ENCODE peak calls at places on chromosomes 7 and 10, in four cellular contexts. One of them, this sample, is unnamed.

GRCh38 chr7:8277394-8277982 is 15.5 kb upstream of the ICA1 start:
- DNase-seq in RWPE1: peak
- DNase-seq in MM.1S: peak
- DNase-seq in upper lobe of right lung: no peak
- DNase-seq in this sample: peak

GRCh38 chr10:76632158-76633051 is 1005.2 kb downstream of the KCNMA1 start:
- DNase-seq in MM.1S: peak
- DNase-seq in upper lobe of right lung: no peak
- DNase-seq in RWPE1: peak
- DNase-seq in this sample: no peak

GRCh38 chr7:142332421-142332820 is 74.6 kb upstream of the PRSS58 start:
- DNase-seq in upper lobe of right lung: no peak
- DNase-seq in RWPE1: no peak
- DNase-seq in MM.1S: no peak
- DNase-seq in this sample: no peak

GRCh38 chr10:101397140-101397539 is 43.2 kb downstream of the BTRC start:
- DNase-seq in RWPE1: peak
- DNase-seq in MM.1S: peak
- DNase-seq in upper lobe of right lung: no peak
- DNase-seq in this sample: no peak

GRCh38 chr7:97835296-97836138 is 36.7 kb downstream of the ASNS start:
- DNase-seq in upper lobe of right lung: no peak
- DNase-seq in MM.1S: peak
- DNase-seq in RWPE1: peak
- DNase-seq in this sample: peak

GRCh38 chr7:151017953-151018420 is 6.3 kb downstream of the ATG9B start:
- DNase-seq in upper lobe of right lung: peak
- DNase-seq in RWPE1: peak
- DNase-seq in MM.1S: peak
- DNase-seq in this sample: peak

GRCh38 chr7:471866-472639 is 47.6 kb downstream of the PDGFA start:
- DNase-seq in MM.1S: no peak
- DNase-seq in RWPE1: peak
- DNase-seq in upper lobe of right lung: peak
- DNase-seq in this sample: no peak

GRCh38 chr10:89981891-89982290 is 280.5 kb downstream of the KIF20B start:
- DNase-seq in MM.1S: no peak
- DNase-seq in upper lobe of right lung: no peak
- DNase-seq in RWPE1: no peak
- DNase-seq in this sample: no peak

GRCh38 chr7:38584443-38585210 is 46.5 kb downstream of the AMPH start:
- DNase-seq in RWPE1: no peak
- DNase-seq in MM.1S: no peak
- DNase-seq in upper lobe of right lung: no peak
- DNase-seq in this sample: no peak

GRCh38 chr7:17638727-17639126 is 301.6 kb downstream of the SNX13 start:
- DNase-seq in MM.1S: no peak
- DNase-seq in upper lobe of right lung: no peak
- DNase-seq in RWPE1: peak
- DNase-seq in this sample: no peak

GRCh38 chr10:99507265-99507664 is 25.5 kb upstream of the NKX2-3 start:
- DNase-seq in RWPE1: no peak
- DNase-seq in MM.1S: no peak
- DNase-seq in upper lobe of right lung: no peak
- DNase-seq in this sample: no peak

GRCh38 chr10:130455111-130455695 is 319.0 kb downstream of the GLRX3 start:
- DNase-seq in MM.1S: no peak
- DNase-seq in RWPE1: no peak
- DNase-seq in upper lobe of right lung: no peak
- DNase-seq in this sample: no peak

GRCh38 chr7:155741061-155741460 is 71.2 kb downstream of the SHH start:
- DNase-seq in MM.1S: peak
- DNase-seq in upper lobe of right lung: no peak
- DNase-seq in RWPE1: no peak
- DNase-seq in this sample: no peak

GRCh38 chr10:117217196-117217761 is 20.0 kb downstream of the KCNK18 start:
- DNase-seq in RWPE1: no peak
- DNase-seq in upper lobe of right lung: no peak
- DNase-seq in MM.1S: peak
- DNase-seq in this sample: peak

GRCh38 chr7:1057416-1058291 is 13.3 kb downstream of the GPR146 start:
- DNase-seq in MM.1S: no peak
- DNase-seq in upper lobe of right lung: no peak
- DNase-seq in RWPE1: no peak
- DNase-seq in this sample: no peak

GRCh38 chr10:59173414-59173813 is 3.0 kb upstream of the PHYHIPL start:
- DNase-seq in upper lobe of right lung: no peak
- DNase-seq in RWPE1: peak
- DNase-seq in MM.1S: no peak
- DNase-seq in this sample: no peak

GRCh38 chr10:130018730-130019185 is 54.7 kb upstream of the EBF3 start:
- DNase-seq in MM.1S: no peak
- DNase-seq in RWPE1: no peak
- DNase-seq in upper lobe of right lung: peak
- DNase-seq in this sample: no peak

GRCh38 chr10:131663411-131663810 is 237.4 kb upstream of the PPP2R2D start:
- DNase-seq in upper lobe of right lung: peak
- DNase-seq in MM.1S: no peak
- DNase-seq in RWPE1: no peak
- DNase-seq in this sample: no peak

GRCh38 chr7:37198906-37199485 is 249.7 kb downstream of the ELMO1 start:
- DNase-seq in upper lobe of right lung: peak
- DNase-seq in RWPE1: peak
- DNase-seq in MM.1S: peak
- DNase-seq in this sample: peak

GRCh38 chr7:134532155-134533089 is 5.1 kb downstream of the AKR1B10 start:
- DNase-seq in RWPE1: peak
- DNase-seq in upper lobe of right lung: no peak
- DNase-seq in MM.1S: no peak
- DNase-seq in this sample: no peak

GRCh38 chr10:53864850-53865249 is 936.2 kb downstream of the PCDH15 start:
- DNase-seq in MM.1S: no peak
- DNase-seq in upper lobe of right lung: no peak
- DNase-seq in RWPE1: no peak
- DNase-seq in this sample: no peak

GRCh38 chr7:117808910-117809705 is 64.1 kb downstream of the CTTNBP2 start:
- DNase-seq in MM.1S: peak
- DNase-seq in RWPE1: no peak
- DNase-seq in upper lobe of right lung: no peak
- DNase-seq in this sample: no peak

GRCh38 chr7:66837007-66837406 is 84.0 kb upstream of the TMEM248 start:
- DNase-seq in RWPE1: no peak
- DNase-seq in upper lobe of right lung: peak
- DNase-seq in MM.1S: peak
- DNase-seq in this sample: no peak
- TF ChIP-seq CTCF in RWPE1: no peak
- TF ChIP-seq CTCF in upper lobe of right lung: peak
- TF ChIP-seq CTCF in MM.1S: peak
- TF ChIP-seq CTCF in this sample: peak

GRCh38 chr7:65477326-65477725 is 103.7 kb downstream of the ZNF92 start:
- DNase-seq in MM.1S: no peak
- DNase-seq in upper lobe of right lung: no peak
- DNase-seq in RWPE1: peak
- DNase-seq in this sample: no peak
- TF ChIP-seq CTCF in MM.1S: peak
- TF ChIP-seq CTCF in upper lobe of right lung: peak
- TF ChIP-seq CTCF in RWPE1: no peak
- TF ChIP-seq CTCF in this sample: no peak

DNA sequence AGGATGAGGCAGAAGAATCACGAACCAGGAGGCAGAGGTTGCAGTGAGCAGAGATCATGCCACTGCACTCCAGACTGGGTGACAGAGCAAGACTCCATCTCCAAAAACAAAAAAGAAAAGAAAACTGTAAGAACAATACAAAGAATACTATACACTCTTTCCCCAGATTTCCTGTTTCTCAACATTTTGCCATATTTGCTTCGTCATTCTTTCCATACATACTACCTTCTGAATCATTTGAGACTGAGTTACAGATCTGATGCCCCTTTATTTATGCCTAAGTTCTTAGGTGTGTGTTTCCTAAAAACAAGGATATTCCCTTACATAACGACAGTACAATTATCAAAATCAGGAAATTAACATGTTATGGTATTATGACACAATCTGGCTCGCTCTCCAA is 168.4 kb upstream of the CELF2 start:
- DNase-seq in MM.1S: no peak
- DNase-seq in RWPE1: no peak
- DNase-seq in upper lobe of right lung: no peak
- DNase-seq in this sample: no peak
- TF ChIP-seq CTCF in MM.1S: no peak
- TF ChIP-seq CTCF in RWPE1: no peak
- TF ChIP-seq CTCF in upper lobe of right lung: no peak
- TF ChIP-seq CTCF in this sample: no peak

DNA sequence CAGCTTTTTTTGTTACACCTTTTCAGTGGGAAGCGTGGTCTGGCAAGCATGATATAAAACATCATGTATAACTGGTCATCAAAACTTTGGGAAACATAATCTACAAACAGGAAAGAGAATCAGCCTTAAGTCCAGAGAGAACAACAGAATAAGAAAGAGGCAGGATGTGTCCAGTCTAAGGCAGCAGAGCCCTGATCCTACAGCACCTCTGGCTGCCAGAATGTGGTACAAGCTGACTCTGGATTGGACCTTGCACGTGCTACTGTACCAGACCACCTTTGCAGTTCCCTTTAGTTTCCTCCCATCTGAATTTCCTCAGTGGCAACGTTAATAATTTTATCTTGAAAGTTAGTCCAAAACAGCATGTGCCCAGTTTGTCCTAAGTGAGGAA is 824.6 kb upstream of the IGFBP3 start:
- DNase-seq in MM.1S: no peak
- DNase-seq in upper lobe of right lung: no peak
- DNase-seq in RWPE1: no peak
- DNase-seq in this sample: no peak
- TF ChIP-seq CTCF in MM.1S: no peak
- TF ChIP-seq CTCF in upper lobe of right lung: peak
- TF ChIP-seq CTCF in RWPE1: no peak
- TF ChIP-seq CTCF in this sample: no peak